ENCODE peak calls at places on chromosomes 4 and X, in nine cellular contexts. M is CD8-positive, alpha-beta memory T cell; G is RPMI8226; V is activated CD8-positive, alpha-beta memory T cell treated with anti-CD3 and anti-CD28 coated beads for 24 hours; R is midbrain; U is lung microvascular endothelial cell; S is LoVo; I is upper lobe of left lung; E is prostate gland. K is an unnamed sample.

GRCh38 chr4:20378181-20378580 is 126.5 kb downstream of the SLIT2 start:
- DNase-seq in M (no peak), G (no peak), V (no peak), R (no peak), U (no peak), S (no peak), I (no peak), E (no peak), K (no peak)

GRCh38 chr4:94410678-94411206 is 41.0 kb upstream of the PDLIM5 start:
- DNase-seq in M (no peak), G (no peak), V (no peak), R (no peak), U (no peak), S (no peak), I (no peak), E (peak; percentile 26), K (no peak)

GRCh38 chrX:133676344-133677122 is 261.2 kb upstream of the GPC4 start:
- DNase-seq in M (no peak), G (no peak), V (no peak), R (no peak), U (no peak), S (peak; percentile 20), I (no peak), E (peak; percentile 4), K (no peak)

GRCh38 chrX:81577028-81577427 is 375.1 kb downstream of the SH3BGRL start:
- DNase-seq in M (no peak), G (no peak), V (no peak), R (no peak), U (no peak), S (no peak), I (no peak), E (no peak), K (no peak)

GRCh38 chr4:99612281-99612680 is 37.7 kb downstream of the MTTP start:
- DNase-seq in M (no peak), G (no peak), V (no peak), R (no peak), U (no peak), S (no peak), I (no peak), E (no peak), K (no peak)

GRCh38 chr4:61202100-61202637 is 2.0 kb downstream of the ADGRL3 start:
- DNase-seq in M (no peak), G (no peak), V (no peak), R (peak; percentile 59), U (no peak), S (no peak), I (peak; percentile 79), E (no peak), K (peak; percentile 31)

GRCh38 chr4:11470709-11471441 is 42.2 kb upstream of the HS3ST1 start:
- DNase-seq in M (no peak), G (no peak), V (peak; percentile 61), R (no peak), U (peak; percentile 16), S (no peak), I (no peak), E (peak; percentile 24), K (no peak)

GRCh38 chrX:667360-667759 is 36.8 kb downstream of the SHOX start:
- DNase-seq in M (no peak), G (no peak), V (no peak), R (no peak), U (peak; percentile 8), S (no peak), I (no peak), E (no peak), K (no peak)

GRCh38 chrX:48649109-48649508 is 34.5 kb upstream of the WAS start:
- DNase-seq in M (no peak), G (no peak), V (no peak), R (no peak), U (no peak), S (no peak), I (no peak), E (no peak), K (no peak)

GRCh38 chrX:72117636-72118215 is 14.0 kb downstream of the RTL5 start:
- DNase-seq in M (no peak), G (no peak), V (no peak), R (no peak), U (no peak), S (no peak), I (no peak), E (no peak), K (no peak)

GRCh38 chrX:72308566-72309296 is 3.0 kb upstream of the CITED1 start:
- DNase-seq in M (no peak), G (peak; percentile 65), V (peak; percentile 75), R (peak; percentile 12), U (peak; percentile 56), S (peak; percentile 53), I (no peak), E (peak; percentile 63), K (peak; percentile 96)

GRCh38 chr4:36326610-36327009 is 45.2 kb downstream of the DTHD1 start:
- DNase-seq in M (no peak), G (no peak), V (no peak), R (no peak), U (no peak), S (no peak), I (no peak), E (no peak), K (no peak)

GRCh38 chr4:141462361-141462760 is 174.0 kb upstream of the IL15 start:
- DNase-seq in M (no peak), G (no peak), V (no peak), R (no peak), U (no peak), S (no peak), I (no peak), E (no peak), K (no peak)

GRCh38 chrX:120560405-120560841 is 339 bp downstream of the CUL4B start:
- DNase-seq in M (peak; percentile 55), G (peak; percentile 59), V (peak; percentile 69), R (peak; percentile 40), U (peak; percentile 55), S (peak; percentile 16), I (no peak), E (peak; percentile 20), K (peak; percentile 70)

GRCh38 chrX:102950908-102951866 is 14.1 kb downstream of the RAB40AL start:
- DNase-seq in M (peak; percentile 52), G (peak; percentile 59), V (peak; percentile 82), R (peak; percentile 43), U (peak; percentile 42), S (peak; percentile 20), I (no peak), E (peak; percentile 9), K (peak; percentile 78)

GRCh38 chrX:154047266-154047665 is 27.6 kb upstream of the IRAK1 start:
- DNase-seq in M (no peak), G (no peak), V (no peak), R (no peak), U (peak; percentile 30), S (no peak), I (no peak), E (no peak), K (no peak)

GRCh38 chrX:21740329-21741274 is 17.3 kb downstream of the SMPX start:
- DNase-seq in M (no peak), G (no peak), V (no peak), R (no peak), U (no peak), S (no peak), I (no peak), E (peak; percentile 4), K (peak; percentile 61)

GRCh38 chr4:112876316-112876715 is 173.1 kb upstream of the ANK2 start:
- DNase-seq in M (no peak), G (no peak), V (no peak), R (no peak), U (no peak), S (no peak), I (no peak), E (no peak), K (no peak)

GRCh38 chrX:143002206-143002605 is 23.5 kb upstream of the SPANXN4 start:
- DNase-seq in M (no peak), G (no peak), V (no peak), R (no peak), U (no peak), S (no peak), I (no peak), E (no peak), K (no peak)

GRCh38 chrX:78652971-78653822 is 5.9 kb downstream of the RTL3 start:
- DNase-seq in M (no peak), G (no peak), V (no peak), R (no peak), U (peak; percentile 23), S (no peak), I (no peak), E (no peak), K (no peak)

GRCh38 chrX:7068939-7069367 is 78.6 kb upstream of the STS start:
- DNase-seq in M (no peak), G (no peak), V (peak; percentile 61), R (no peak), U (peak; percentile 71), S (no peak), I (no peak), E (no peak), K (no peak)

GRCh38 chrX:33211356-33212254 is at the start of gene DMD:
- DNase-seq in M (no peak), G (no peak), V (no peak), R (peak; percentile 45), U (peak; percentile 63), S (no peak), I (no peak), E (peak; percentile 3), K (no peak)

GRCh38 chr4:107037188-107037587 is 1.1 kb upstream of the DKK2 start:
- DNase-seq in M (no peak), G (no peak), V (peak; percentile 54), R (peak; percentile 70), U (peak; percentile 35), S (no peak), I (peak; percentile 87), E (peak; percentile 4), K (peak; percentile 33)

GRCh38 chrX:153865685-153866084 is 20.3 kb downstream of the L1CAM start:
- DNase-seq in M (no peak), G (no peak), V (no peak), R (no peak), U (no peak), S (no peak), I (no peak), E (no peak), K (no peak)

GRCh38 chr4:1533501-1534064 is 127.3 kb upstream of the NKX1-1 start:
- DNase-seq in M (peak; percentile 40), G (no peak), V (no peak), R (no peak), U (no peak), S (no peak), I (peak; percentile 81), E (no peak), K (peak; percentile 86)

GRCh38 chr4:13918110-13918509 is 290.6 kb upstream of the BOD1L1 start:
- DNase-seq in M (no peak), G (no peak), V (no peak), R (no peak), U (peak; percentile 84), S (no peak), I (no peak), E (no peak), K (no peak)

GRCh38 chr4:104615496-104615895 is 120.8 kb upstream of the CXXC4 start:
- DNase-seq in M (no peak), G (no peak), V (no peak), R (no peak), U (no peak), S (no peak), I (no peak), E (no peak), K (no peak)

GRCh38 chrX:12970691-12971202 is 4.2 kb upstream of the TMSB4X start:
- DNase-seq in M (peak; percentile 75), G (no peak), V (peak; percentile 71), R (peak; percentile 44), U (peak; percentile 83), S (no peak), I (no peak), E (no peak), K (peak; percentile 24)

GRCh38 chr4:176259330-176260090 is 9.5 kb downstream of the ASB5 start:
- DNase-seq in M (no peak), G (no peak), V (no peak), R (no peak), U (no peak), S (no peak), I (no peak), E (no peak), K (no peak)

GRCh38 chr4:147733614-147734344 is 1.9 kb downstream of the ARHGAP10 start:
- DNase-seq in M (no peak), G (peak; percentile 11), V (no peak), R (no peak), U (peak; percentile 17), S (no peak), I (no peak), E (no peak), K (peak; percentile 56)

GRCh38 chr4:185847352-185848078 is 35.5 kb upstream of the SORBS2 start:
- DNase-seq in M (no peak), G (no peak), V (no peak), R (no peak), U (peak; percentile 52), S (peak; percentile 50), I (no peak), E (no peak), K (peak; percentile 27)